ENCODE peak calls at places on chromosomes 3 and 15, in ten cellular contexts. G, L, I, Q, H, Y, X, V, D and O are unnamed samples.

GRCh38 chr15:98121957-98122356 is 161.5 kb downstream of the ARRDC4 start:
- DNase-seq in G (no peak), L (no peak), I (peak; percentile 29), Q (no peak), H (no peak), Y (no peak), X (no peak), V (no peak), D (no peak), O (no peak)

GRCh38 chr3:177374323-177374722 is 177.0 kb upstream of the TBL1XR1 start:
- DNase-seq in G (no peak), L (no peak), I (no peak), Q (no peak), H (no peak), Y (no peak), X (no peak), V (no peak), D (no peak), O (no peak)

GRCh38 chr15:77048135-77048866 is 22.6 kb downstream of the TSPAN3 start:
- DNase-seq in G (no peak), L (no peak), I (no peak), Q (no peak), H (no peak), Y (peak; percentile 23), X (no peak), V (no peak), D (no peak), O (no peak)

GRCh38 chr3:72299823-72300222 is 514.9 kb upstream of the PROK2 start:
- DNase-seq in G (no peak), L (no peak), I (no peak), Q (no peak), H (no peak), Y (no peak), X (no peak), V (no peak), D (no peak), O (no peak)

GRCh38 chr3:52524752-52525661 is 8.7 kb downstream of the NT5DC2 start:
- DNase-seq in G (peak; percentile 60), L (peak; percentile 61), I (peak; percentile 44), Q (peak; percentile 59), H (peak; percentile 82), Y (no peak), X (no peak), V (peak; percentile 77), D (no peak), O (no peak)

GRCh38 chr3:43190682-43191081 is 84.8 kb upstream of the POMGNT2 start:
- DNase-seq in G (no peak), L (no peak), I (no peak), Q (no peak), H (no peak), Y (peak; percentile 91), X (peak; percentile 63), V (no peak), D (no peak), O (no peak)

GRCh38 chr15:69414702-69415161 is 583 bp downstream of the KIF23 start:
- DNase-seq in G (peak; percentile 29), L (no peak), I (no peak), Q (peak; percentile 48), H (no peak), Y (peak; percentile 89), X (peak; percentile 76), V (no peak), D (no peak), O (peak; percentile 19)

GRCh38 chr3:66224220-66224619 is 3.4 kb downstream of the SLC25A26 start:
- DNase-seq in G (no peak), L (no peak), I (no peak), Q (no peak), H (no peak), Y (no peak), X (no peak), V (no peak), D (no peak), O (peak; percentile 58)

GRCh38 chr15:87267798-87268197 is 988.7 kb downstream of the NTRK3 start:
- DNase-seq in G (no peak), L (no peak), I (no peak), Q (no peak), H (no peak), Y (peak; percentile 36), X (peak; percentile 73), V (no peak), D (no peak), O (no peak)

GRCh38 chr3:72270072-72270611 is 485.2 kb upstream of the PROK2 start:
- DNase-seq in G (peak; percentile 89), L (peak; percentile 86), I (peak; percentile 95), Q (peak; percentile 41), H (peak; percentile 87), Y (peak; percentile 96), X (peak; percentile 66), V (no peak), D (peak; percentile 93), O (no peak)

GRCh38 chr3:52399131-52399530 is 45.8 kb downstream of the SEMA3G start:
- DNase-seq in G (no peak), L (peak; percentile 2), I (no peak), Q (no peak), H (no peak), Y (no peak), X (no peak), V (no peak), D (no peak), O (no peak)

GRCh38 chr3:67765575-67765974 is 111.2 kb upstream of the SUCLG2 start:
- DNase-seq in G (no peak), L (no peak), I (no peak), Q (no peak), H (no peak), Y (peak; percentile 2), X (no peak), V (no peak), D (no peak), O (no peak)

GRCh38 chr3:39433642-39434041 is 27.1 kb downstream of the RPSA start:
- DNase-seq in G (no peak), L (no peak), I (no peak), Q (no peak), H (no peak), Y (peak; percentile 67), X (no peak), V (no peak), D (no peak), O (no peak)

GRCh38 chr3:12436514-12437222 is 47.6 kb upstream of the TSEN2 start:
- DNase-seq in G (no peak), L (no peak), I (peak; percentile 43), Q (no peak), H (no peak), Y (peak; percentile 52), X (no peak), V (no peak), D (no peak), O (no peak)

GRCh38 chr3:140276698-140277097 is 341.7 kb downstream of the CLSTN2 start:
- DNase-seq in G (no peak), L (no peak), I (no peak), Q (peak; percentile 22), H (no peak), Y (peak; percentile 1), X (no peak), V (no peak), D (no peak), O (no peak)

GRCh38 chr15:59662260-59662659 is 4.9 kb upstream of the GTF2A2 start:
- DNase-seq in G (no peak), L (no peak), I (no peak), Q (no peak), H (no peak), Y (peak; percentile 59), X (no peak), V (no peak), D (no peak), O (no peak)

GRCh38 chr3:43011638-43012037 is 32.5 kb downstream of the GASK1A start:
- DNase-seq in G (no peak), L (no peak), I (no peak), Q (no peak), H (no peak), Y (no peak), X (no peak), V (no peak), D (no peak), O (no peak)

GRCh38 chr3:159604151-159604581 is 384.5 kb upstream of the IL12A start:
- DNase-seq in G (no peak), L (peak; percentile 86), I (peak; percentile 16), Q (no peak), H (peak; percentile 86), Y (peak; percentile 68), X (no peak), V (no peak), D (no peak), O (no peak)
- TF ChIP-seq CTCF in G (no peak), L (no peak), I (no peak), Q (no peak), H (no peak), Y (no peak), X (no peak), V (no peak), D (no peak), O (no peak)

GRCh38 chr3:16808393-16809107 is 76.2 kb upstream of the PLCL2 start:
- DNase-seq in G (no peak), L (no peak), I (no peak), Q (no peak), H (no peak), Y (no peak), X (no peak), V (no peak), D (no peak), O (peak; percentile 14)
- TF ChIP-seq CTCF in G (no peak), L (no peak), I (no peak), Q (no peak), H (no peak), Y (no peak), X (peak; percentile 2), V (no peak), D (no peak), O (peak; percentile 14)

DNA sequence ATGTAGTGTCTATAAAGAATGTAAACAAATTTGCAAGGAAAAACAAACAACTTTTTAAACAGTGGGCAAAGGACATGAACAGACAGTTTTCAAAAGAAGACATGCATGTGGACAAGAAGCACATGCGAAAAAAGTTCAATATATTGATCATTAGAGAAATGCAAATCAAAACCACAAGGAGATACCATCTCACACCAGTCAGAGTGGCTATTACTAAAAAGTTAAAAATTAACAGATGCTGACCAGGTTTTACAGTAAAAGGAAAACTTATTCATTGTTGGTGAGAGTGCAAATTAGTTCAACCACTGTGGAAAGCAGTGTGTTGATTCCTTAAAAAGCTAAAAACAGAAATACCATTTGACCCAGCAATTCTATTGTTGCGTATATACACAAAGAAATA is 47.1 kb upstream of the LSAMP start:
- DNase-seq in G (no peak), L (no peak), I (no peak), Q (no peak), H (no peak), Y (no peak), X (no peak), V (no peak), D (no peak), O (no peak)
- TF ChIP-seq CTCF in G (no peak), L (no peak), I (no peak), Q (no peak), H (no peak), Y (no peak), X (no peak), V (no peak), D (no peak), O (no peak)

DNA sequence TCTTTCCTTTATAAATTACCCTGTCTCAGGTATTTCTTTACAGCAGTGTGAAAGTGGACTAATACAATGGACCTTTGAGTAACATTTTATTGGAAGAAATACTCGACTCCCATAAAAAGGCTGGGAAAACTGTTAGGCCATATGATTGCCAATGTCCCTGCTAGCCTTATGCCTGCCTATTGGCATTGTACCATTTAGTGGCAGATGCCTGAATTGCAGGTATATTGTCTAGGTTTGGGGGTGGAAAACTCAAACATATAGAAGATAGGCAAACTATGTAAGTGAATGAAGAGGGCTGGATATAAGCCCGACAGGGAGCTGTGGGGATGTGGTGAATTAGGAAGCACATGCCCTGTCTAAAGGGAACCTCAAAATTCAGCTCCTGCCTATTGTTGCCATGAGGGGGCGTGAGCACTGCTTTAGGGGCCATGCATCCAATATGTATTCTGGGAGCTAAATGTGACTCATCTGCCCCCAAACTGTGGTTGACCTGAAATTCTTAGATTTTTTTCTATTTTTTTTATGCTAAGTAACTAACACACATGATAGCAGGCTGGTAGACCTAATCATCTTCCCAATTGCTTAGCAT is 65.2 kb upstream of the TRA2B start:
- DNase-seq in G (no peak), L (no peak), I (no peak), Q (no peak), H (no peak), Y (peak; percentile 48), X (peak; percentile 38), V (peak; percentile 30), D (no peak), O (peak; percentile 43)
- TF ChIP-seq CTCF in G (peak; percentile 17), L (peak; percentile 33), I (no peak), Q (peak; percentile 68), H (peak; percentile 28), Y (peak; percentile 36), X (peak; percentile 53), V (peak; percentile 50), D (no peak), O (peak; percentile 47)